ENCODE peak calls at places on chromosomes 5 and 9, in four cellular contexts. One of them, this sample, is unnamed.

GRCh38 chr5:105428461-105429129 is 1866.0 kb upstream of the NUDT12 start:
- DNase-seq in osteoblast: no peak
- DNase-seq in foreskin fibroblast: no peak
- DNase-seq in skeletal muscle cell: no peak
- DNase-seq in this sample: no peak

GRCh38 chr9:129182625-129183494 is 4.8 kb upstream of the IER5L start:
- DNase-seq in osteoblast: peak; percentile 89
- DNase-seq in foreskin fibroblast: peak; percentile 37
- DNase-seq in skeletal muscle cell: no peak
- DNase-seq in this sample: peak; percentile 87

GRCh38 chr5:135878156-135878620 is 17.5 kb downstream of the IL9 start:
- DNase-seq in osteoblast: peak; percentile 81
- DNase-seq in foreskin fibroblast: no peak
- DNase-seq in skeletal muscle cell: no peak
- DNase-seq in this sample: peak; percentile 14

GRCh38 chr5:149940941-149941644 is 3.5 kb downstream of the PDE6A start:
- DNase-seq in osteoblast: no peak
- DNase-seq in foreskin fibroblast: no peak
- DNase-seq in skeletal muscle cell: no peak
- DNase-seq in this sample: no peak

GRCh38 chr9:89350988-89351557 is 32.8 kb downstream of the SECISBP2 start:
- DNase-seq in osteoblast: no peak
- DNase-seq in foreskin fibroblast: no peak
- DNase-seq in skeletal muscle cell: no peak
- DNase-seq in this sample: no peak

GRCh38 chr9:33288828-33289483 is 1.4 kb upstream of the NFX1 start:
- DNase-seq in osteoblast: no peak
- DNase-seq in foreskin fibroblast: no peak
- DNase-seq in skeletal muscle cell: no peak
- DNase-seq in this sample: peak; percentile 35

GRCh38 chr5:56671571-56671970 is 143.8 kb upstream of the MAP3K1 start:
- DNase-seq in osteoblast: no peak
- DNase-seq in foreskin fibroblast: no peak
- DNase-seq in skeletal muscle cell: no peak
- DNase-seq in this sample: no peak

GRCh38 chr5:84618262-84618661 is 233.6 kb upstream of the EDIL3 start:
- DNase-seq in osteoblast: no peak
- DNase-seq in foreskin fibroblast: no peak
- DNase-seq in skeletal muscle cell: no peak
- DNase-seq in this sample: no peak

GRCh38 chr9:17744786-17745185 is 165.9 kb downstream of the SH3GL2 start:
- DNase-seq in osteoblast: peak; percentile 26
- DNase-seq in foreskin fibroblast: peak; percentile 8
- DNase-seq in skeletal muscle cell: no peak
- DNase-seq in this sample: peak; percentile 56

GRCh38 chr9:27870404-27870803 is 297.1 kb upstream of the C9orf72 start:
- DNase-seq in osteoblast: no peak
- DNase-seq in foreskin fibroblast: no peak
- DNase-seq in skeletal muscle cell: peak; percentile 1
- DNase-seq in this sample: no peak

GRCh38 chr5:141717043-141717442 is 35.0 kb upstream of the ARAP3 start:
- DNase-seq in osteoblast: no peak
- DNase-seq in foreskin fibroblast: no peak
- DNase-seq in skeletal muscle cell: no peak
- DNase-seq in this sample: peak; percentile 68

GRCh38 chr9:107513464-107514092 is 24.0 kb upstream of the KLF4 start:
- DNase-seq in osteoblast: no peak
- DNase-seq in foreskin fibroblast: peak; percentile 13
- DNase-seq in skeletal muscle cell: no peak
- DNase-seq in this sample: no peak

GRCh38 chr9:96245399-96245798 is 56.6 kb downstream of the HSD17B3 start:
- DNase-seq in osteoblast: no peak
- DNase-seq in foreskin fibroblast: no peak
- DNase-seq in skeletal muscle cell: no peak
- DNase-seq in this sample: peak; percentile 63

GRCh38 chr5:91419136-91419535 is 36.0 kb upstream of the ARRDC3 start:
- DNase-seq in osteoblast: no peak
- DNase-seq in foreskin fibroblast: no peak
- DNase-seq in skeletal muscle cell: no peak
- DNase-seq in this sample: no peak

GRCh38 chr9:104025945-104026344 is 68.2 kb upstream of the SMC2 start:
- DNase-seq in osteoblast: no peak
- DNase-seq in foreskin fibroblast: peak; percentile 17
- DNase-seq in skeletal muscle cell: no peak
- DNase-seq in this sample: no peak

GRCh38 chr5:113340537-113340936 is 94.3 kb downstream of the TSSK1B start:
- DNase-seq in osteoblast: no peak
- DNase-seq in foreskin fibroblast: no peak
- DNase-seq in skeletal muscle cell: no peak
- DNase-seq in this sample: no peak

GRCh38 chr5:113347572-113347971 is 87.2 kb downstream of the TSSK1B start:
- DNase-seq in osteoblast: no peak
- DNase-seq in foreskin fibroblast: no peak
- DNase-seq in skeletal muscle cell: no peak
- DNase-seq in this sample: no peak

GRCh38 chr5:113345261-113345940 is 89.4 kb downstream of the TSSK1B start:
- DNase-seq in osteoblast: no peak
- DNase-seq in foreskin fibroblast: peak; percentile 76
- DNase-seq in skeletal muscle cell: peak; percentile 56
- DNase-seq in this sample: no peak

GRCh38 chr5:113338628-113339027 is 96.2 kb downstream of the TSSK1B start:
- DNase-seq in osteoblast: no peak
- DNase-seq in foreskin fibroblast: peak; percentile 49
- DNase-seq in skeletal muscle cell: no peak
- DNase-seq in this sample: no peak

DNA sequence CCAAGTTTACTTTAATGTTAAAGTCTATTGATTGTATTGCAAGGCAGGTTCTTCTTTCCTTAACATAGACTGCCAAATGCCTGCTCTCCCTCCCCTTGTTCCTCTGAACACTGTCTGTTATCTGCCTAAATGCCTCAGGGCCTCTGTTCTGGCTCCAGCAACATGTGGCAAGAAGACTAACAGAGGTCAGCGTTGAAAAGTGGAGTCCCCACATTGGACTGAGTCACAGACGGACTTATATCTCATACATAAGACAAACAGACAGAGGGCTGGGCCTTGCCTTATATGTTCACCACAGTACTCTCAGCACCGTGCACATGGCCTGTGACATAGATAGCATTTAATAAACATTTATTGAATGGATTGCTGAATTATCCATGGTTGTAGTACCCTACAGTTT is 91.4 kb downstream of the TSSK1B start:
- DNase-seq in osteoblast: no peak
- DNase-seq in foreskin fibroblast: peak; percentile 88
- DNase-seq in skeletal muscle cell: no peak
- DNase-seq in this sample: no peak
- H3K4me3 ChIP-seq in osteoblast: no peak overlapping the region
- H3K4me3 ChIP-seq in foreskin fibroblast: no peak overlapping the region
- H3K4me3 ChIP-seq in skeletal muscle cell: no peak overlapping the region
- H3K4me3 ChIP-seq in this sample: no peak overlapping the region

DNA sequence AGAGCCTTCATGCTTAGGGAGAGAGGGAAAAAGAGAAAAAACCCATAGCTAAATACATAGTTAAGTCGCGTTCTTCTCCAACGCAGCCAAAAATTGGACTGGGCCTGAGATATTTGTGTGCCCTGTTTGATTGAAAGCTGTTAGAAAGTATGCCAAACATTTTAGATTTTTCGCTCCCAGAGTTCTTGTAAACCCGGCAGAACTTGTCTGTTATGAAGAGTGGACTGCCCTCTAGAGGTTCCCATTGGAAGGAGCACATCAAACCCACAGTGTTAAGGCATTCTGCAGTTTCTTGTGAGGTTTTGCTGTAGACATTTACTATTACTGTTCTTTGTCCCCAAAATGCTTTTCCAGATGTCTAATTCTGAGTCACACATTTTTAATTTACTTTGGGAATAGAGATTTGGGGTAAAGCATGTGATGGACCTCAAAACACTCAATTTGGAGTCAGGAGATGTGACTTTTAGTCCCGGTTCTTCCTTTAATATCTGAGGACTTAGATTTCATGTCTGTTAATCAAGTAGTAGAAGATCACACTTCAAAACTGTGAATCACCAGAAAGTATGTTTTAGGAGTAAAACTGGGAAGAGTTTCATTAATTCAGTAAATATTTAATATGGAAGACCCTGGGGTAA is 96.6 kb downstream of the PCSK1 start:
- DNase-seq in osteoblast: peak; percentile 47
- DNase-seq in foreskin fibroblast: peak; percentile 92
- DNase-seq in skeletal muscle cell: peak; percentile 82
- DNase-seq in this sample: peak; percentile 7
- H3K4me3 ChIP-seq in osteoblast: no peak overlapping the region
- H3K4me3 ChIP-seq in foreskin fibroblast: no peak overlapping the region
- H3K4me3 ChIP-seq in skeletal muscle cell: no peak overlapping the region
- H3K4me3 ChIP-seq in this sample: no peak overlapping the region

GRCh38 chr9:117411547-117411946 is 3.3 kb downstream of the ASTN2 start:
- DNase-seq in osteoblast: peak; percentile 92
- DNase-seq in foreskin fibroblast: peak; percentile 23
- DNase-seq in skeletal muscle cell: no peak
- DNase-seq in this sample: peak; percentile 83

GRCh38 chr9:117412006-117412715 is 2.7 kb downstream of the ASTN2 start:
- DNase-seq in osteoblast: peak; percentile 75
- DNase-seq in foreskin fibroblast: no peak
- DNase-seq in skeletal muscle cell: no peak
- DNase-seq in this sample: peak; percentile 59

GRCh38 chr9:117413346-117414219 is 1.3 kb downstream of the ASTN2 start:
- DNase-seq in osteoblast: peak; percentile 66
- DNase-seq in foreskin fibroblast: peak; percentile 5
- DNase-seq in skeletal muscle cell: no peak
- DNase-seq in this sample: peak; percentile 87

GRCh38 chr9:117414220-117414905 is 494 bp downstream of the ASTN2 start:
- DNase-seq in osteoblast: peak; percentile 82
- DNase-seq in foreskin fibroblast: peak; percentile 37
- DNase-seq in skeletal muscle cell: no peak
- DNase-seq in this sample: peak; percentile 79

DNA sequence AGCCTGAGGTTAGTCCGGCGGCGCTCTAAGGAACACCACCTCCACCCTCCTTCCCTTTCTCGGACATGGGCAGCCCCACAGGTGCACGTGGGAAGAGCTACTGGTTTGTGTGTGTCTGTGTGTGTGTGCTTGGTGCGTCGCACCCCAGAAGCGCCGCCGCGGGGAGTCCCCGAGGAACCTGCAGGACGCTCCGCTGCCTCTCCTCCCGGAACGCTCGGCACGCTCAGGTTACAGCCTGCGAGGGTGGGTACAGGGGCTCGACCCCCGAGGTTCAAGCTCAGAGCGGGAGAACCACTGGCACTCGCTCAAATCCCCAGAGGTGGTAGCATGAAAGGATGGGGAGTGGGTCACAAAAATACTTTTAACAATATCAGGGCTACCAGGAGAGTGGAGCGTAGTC is 2.0 kb downstream of the ASTN2 start:
- DNase-seq in osteoblast: peak; percentile 63
- DNase-seq in foreskin fibroblast: no peak
- DNase-seq in skeletal muscle cell: no peak
- DNase-seq in this sample: peak; percentile 62
- H3K4me3 ChIP-seq in osteoblast: no peak overlapping the region
- H3K4me3 ChIP-seq in foreskin fibroblast: no peak overlapping the region
- H3K4me3 ChIP-seq in skeletal muscle cell: no peak overlapping the region
- H3K4me3 ChIP-seq in this sample: peak overlapping the region; percentile 43

GRCh38 chr9:131149678-131150033 is 24.3 kb downstream of the NUP214 start:
- DNase-seq in osteoblast: no peak
- DNase-seq in foreskin fibroblast: no peak
- DNase-seq in skeletal muscle cell: no peak
- DNase-seq in this sample: no peak
- H3K4me3 ChIP-seq in osteoblast: no peak overlapping the region
- H3K4me3 ChIP-seq in foreskin fibroblast: no peak overlapping the region
- H3K4me3 ChIP-seq in skeletal muscle cell: no peak overlapping the region
- H3K4me3 ChIP-seq in this sample: no peak overlapping the region

GRCh38 chr5:176810687-176811501 is 535 bp downstream of the UNC5A start:
- DNase-seq in osteoblast: peak; percentile 95
- DNase-seq in foreskin fibroblast: peak; percentile 42
- DNase-seq in skeletal muscle cell: no peak
- DNase-seq in this sample: peak; percentile 76
- H3K4me3 ChIP-seq in osteoblast: no peak overlapping the region
- H3K4me3 ChIP-seq in foreskin fibroblast: peak overlapping the region; percentile 28
- H3K4me3 ChIP-seq in skeletal muscle cell: peak overlapping the region; percentile 43
- H3K4me3 ChIP-seq in this sample: peak overlapping the region; percentile 53

GRCh38 chr5:139660916-139661814 is 13.0 kb downstream of the CXXC5 start:
- DNase-seq in osteoblast: peak; percentile 99
- DNase-seq in foreskin fibroblast: peak; percentile 99
- DNase-seq in skeletal muscle cell: peak; percentile 91
- DNase-seq in this sample: peak; percentile 71

GRCh38 chr5:139660105-139660915 is 12.2 kb downstream of the CXXC5 start:
- DNase-seq in osteoblast: peak; percentile 90
- DNase-seq in foreskin fibroblast: peak; percentile 82
- DNase-seq in skeletal muscle cell: no peak
- DNase-seq in this sample: no peak

GRCh38 chr5:139658928-139659667 is 10.9 kb downstream of the CXXC5 start:
- DNase-seq in osteoblast: peak; percentile 96
- DNase-seq in foreskin fibroblast: peak; percentile 82
- DNase-seq in skeletal muscle cell: peak; percentile 57
- DNase-seq in this sample: peak; percentile 82

GRCh38 chr5:139658501-139658927 is 10.4 kb downstream of the CXXC5 start:
- DNase-seq in osteoblast: peak; percentile 93
- DNase-seq in foreskin fibroblast: peak; percentile 61
- DNase-seq in skeletal muscle cell: no peak
- DNase-seq in this sample: peak; percentile 72

GRCh38 chr5:139659673-139660072 is 11.5 kb downstream of the CXXC5 start:
- DNase-seq in osteoblast: no peak
- DNase-seq in foreskin fibroblast: peak; percentile 51
- DNase-seq in skeletal muscle cell: no peak
- DNase-seq in this sample: peak; percentile 79
- H3K4me3 ChIP-seq in osteoblast: peak overlapping the region; percentile 52
- H3K4me3 ChIP-seq in foreskin fibroblast: peak overlapping the region; percentile 27
- H3K4me3 ChIP-seq in skeletal muscle cell: peak overlapping the region; percentile 27
- H3K4me3 ChIP-seq in this sample: no peak overlapping the region

GRCh38 chr5:156473271-156473935 is 146.4 kb downstream of the SGCD start:
- DNase-seq in osteoblast: no peak
- DNase-seq in foreskin fibroblast: peak; percentile 63
- DNase-seq in skeletal muscle cell: peak; percentile 39
- DNase-seq in this sample: no peak
- H3K4me3 ChIP-seq in osteoblast: no peak overlapping the region
- H3K4me3 ChIP-seq in foreskin fibroblast: no peak overlapping the region
- H3K4me3 ChIP-seq in skeletal muscle cell: no peak overlapping the region
- H3K4me3 ChIP-seq in this sample: no peak overlapping the region

This sample was measured in H7.